ENCODE peak calls at places on chromosomes 6 and 20, in seven cellular contexts. V is RPMI8226; S is activated CD4-positive, alpha-beta memory T cell treated with anti-CD3 and anti-CD28 coated beads for 36 hours; J is left ventricle myocardium superior; A is anterior cingulate cortex; C is EH; K is GM23338. M is an unnamed sample.

GRCh38 chr20:49850463-49851233 is 38.0 kb downstream of the SLC9A8 start:
- DNase-seq in C (peak), S (no peak), V (no peak), A (no peak), J (no peak), K (no peak), M (no peak)

GRCh38 chr6:110462884-110463481 is 13.4 kb downstream of the SLC22A16 start:
- DNase-seq in C (no peak), A (no peak), K (no peak), J (no peak), V (no peak), S (no peak), M (no peak)

GRCh38 chr6:31154436-31154835 is 3.2 kb downstream of the CCHCR1 start:
- DNase-seq in J (no peak), V (no peak), C (no peak), S (no peak), A (no peak), K (no peak), M (no peak)

GRCh38 chr6:83756565-83756964 is 47.7 kb upstream of the SNAP91 start:
- DNase-seq in J (no peak), S (no peak), V (no peak), K (no peak), C (no peak), A (no peak), M (no peak)

GRCh38 chr6:101876431-101876830 is 482.9 kb downstream of the GRIK2 start:
- DNase-seq in K (no peak), A (no peak), C (no peak), J (no peak), S (no peak), V (no peak), M (no peak)

GRCh38 chr6:89050155-89050554 is 30.4 kb upstream of the PNRC1 start:
- DNase-seq in K (no peak), V (no peak), A (no peak), J (peak), S (no peak), C (peak), M (peak)

GRCh38 chr6:108732101-108732870 is 115.9 kb upstream of the ARMC2 start:
- DNase-seq in V (no peak), K (no peak), A (no peak), J (no peak), C (peak), S (no peak), M (peak)

GRCh38 chr6:37005061-37005810 is at the start of gene FGD2:
- DNase-seq in A (no peak), C (no peak), V (peak), J (no peak), K (no peak), S (no peak), M (no peak)

GRCh38 chr20:38804682-38805501 is 605 bp upstream of the PPP1R16B start:
- DNase-seq in C (no peak), V (no peak), A (no peak), S (peak), J (no peak), K (peak), M (no peak)

GRCh38 chr6:166466178-166467122 is 83.7 kb upstream of the MPC1 start:
- DNase-seq in S (no peak), K (no peak), J (no peak), A (no peak), V (no peak), C (peak), M (peak)

GRCh38 chr6:138724015-138724414 is 49.6 kb upstream of the CCDC28A start:
- DNase-seq in V (no peak), C (peak), S (no peak), K (no peak), A (no peak), J (peak), M (no peak)

GRCh38 chr6:46340246-46340645 is 151.0 kb downstream of the RCAN2 start:
- DNase-seq in C (no peak), J (no peak), V (no peak), S (no peak), A (no peak), K (no peak), M (no peak)